ENCODE peak calls at places on chromosomes 5 and 9, in eight cellular contexts. N is epithelial cell of esophagus; J is IMR-90; V is OCI-LY7; D is HT-29; I is mucosa of descending colon; B is EH; U is stimulated activated CD8-positive, alpha-beta memory T cell treated with anti-CD3 and anti-CD28 coated beads, Interleukin-4, amount 100 ng/mL, for 4 hours. S is an unnamed sample.

GRCh38 chr9:26949604-26950003 is 2.6 kb upstream of the PLAA start:
- DNase-seq in N (peak; percentile 46), J (peak; percentile 24), V (no peak), D (no peak), I (no peak), B (no peak), U (no peak), S (no peak)

GRCh38 chr9:114278881-114279570 is 43.9 kb upstream of the ORM1 start:
- DNase-seq in N (peak; percentile 98), J (peak; percentile 51), V (no peak), D (peak; percentile 56), I (no peak), B (peak; percentile 95), U (no peak), S (no peak)

GRCh38 chr9:72905514-72906480 is 47.1 kb downstream of the ALDH1A1 start:
- DNase-seq in N (no peak), J (no peak), V (no peak), D (no peak), I (no peak), B (no peak), U (no peak), S (no peak)

GRCh38 chr9:126591083-126591482 is 22.6 kb upstream of the LMX1B start:
- DNase-seq in N (no peak), J (peak; percentile 4), V (peak; percentile 3), D (no peak), I (no peak), B (peak; percentile 20), U (no peak), S (no peak)

GRCh38 chr9:137462396-137463193 is 3.5 kb upstream of the NSMF start:
- DNase-seq in N (no peak), J (no peak), V (no peak), D (no peak), I (no peak), B (no peak), U (no peak), S (no peak)

GRCh38 chr5:144183254-144183889 is 12.7 kb downstream of the KCTD16 start:
- DNase-seq in N (peak; percentile 54), J (peak; percentile 85), V (peak; percentile 51), D (peak; percentile 30), I (peak; percentile 23), B (peak; percentile 66), U (no peak), S (peak; percentile 58)

GRCh38 chr5:60820593-60821487 is 23.2 kb downstream of the ELOVL7 start:
- DNase-seq in N (no peak), J (no peak), V (no peak), D (no peak), I (no peak), B (no peak), U (no peak), S (no peak)

GRCh38 chr5:41638685-41639084 is 128.3 kb upstream of the PLCXD3 start:
- DNase-seq in N (no peak), J (no peak), V (no peak), D (no peak), I (no peak), B (no peak), U (no peak), S (peak; percentile 18)

GRCh38 chr5:27336817-27337216 is 298.4 kb upstream of the CDH9 start:
- DNase-seq in N (no peak), J (no peak), V (no peak), D (no peak), I (no peak), B (no peak), U (no peak), S (no peak)

GRCh38 chr5:180026320-180026719 is 45.2 kb downstream of the RNF130 start:
- DNase-seq in N (peak; percentile 48), J (peak; percentile 67), V (no peak), D (no peak), I (no peak), B (peak; percentile 16), U (no peak), S (peak; percentile 38)

GRCh38 chr5:156121234-156121633 is 205.7 kb upstream of the SGCD start:
- DNase-seq in N (no peak), J (peak; percentile 93), V (no peak), D (no peak), I (no peak), B (peak; percentile 31), U (no peak), S (no peak)

GRCh38 chr5:89313804-89314588 is 431.0 kb upstream of the MEF2C start:
- DNase-seq in N (peak; percentile 76), J (peak; percentile 96), V (peak; percentile 3), D (no peak), I (no peak), B (peak; percentile 71), U (no peak), S (peak; percentile 11)

GRCh38 chr9:87603854-87604490 is 106.3 kb downstream of the DAPK1 start:
- DNase-seq in N (no peak), J (no peak), V (no peak), D (no peak), I (no peak), B (no peak), U (no peak), S (no peak)

S was measured in hepatocyte.